ENCODE peak calls at places on chromosomes 16 and 17, in five cellular contexts. B is tibial nerve, J is stomach, Y is PC-9, A is tibial artery. U is an unnamed sample. For H3K4me1, the result is how much of the 10 kb centered on the place peaks cover.

GRCh38 chr16:31876955-31877828 is 3.6 kb downstream of the ZNF267 start:
- DNase-seq in A (no peak), B (no peak), J (no peak), Y (peak), U (no peak)

GRCh38 chr16:85479972-85480726 is 133.0 kb upstream of the GSE1 start:
- DNase-seq in A (no peak), Y (peak), B (no peak), J (peak), U (no peak)

GRCh38 chr16:3127745-3128144 is 7.1 kb upstream of the ZNF213 start:
- DNase-seq in A (no peak), Y (no peak), B (no peak), J (no peak), U (no peak)

GRCh38 chr17:79997004-79997673 is 38.5 kb downstream of the TBC1D16 start:
- DNase-seq in Y (no peak), B (no peak), J (no peak), A (no peak), U (no peak)

GRCh38 chr16:86868746-86869145 is 290.4 kb downstream of the FOXL1 start:
- DNase-seq in J (no peak), B (no peak), A (no peak), Y (no peak), U (peak)

GRCh38 chr17:19022747-19023146 is 18.2 kb upstream of the FAM83G start:
- DNase-seq in A (no peak), B (no peak), J (no peak), Y (no peak), U (peak)

GRCh38 chr16:17491140-17491662 is 20.4 kb upstream of the XYLT1 start:
- DNase-seq in J (no peak), B (no peak), Y (no peak), A (no peak), U (no peak)

GRCh38 chr17:40309031-40309937 is at the start of gene RARA:
- DNase-seq in A (no peak), B (peak), Y (peak), J (peak), U (no peak)

GRCh38 chr16:28872952-28873351 is 5.3 kb upstream of the ATP2A1 start:
- DNase-seq in J (no peak), A (no peak), Y (no peak), B (no peak), U (no peak)

GRCh38 chr17:36544049-36544319 is 735 bp upstream of the GGNBP2 start:
- DNase-seq in Y (peak), B (no peak), A (peak), J (peak), U (no peak)

GRCh38 chr17:74803971-74804370 is 27.8 kb upstream of the NAT9 start:
- DNase-seq in Y (no peak), B (no peak), A (no peak), J (no peak), U (no peak)

GRCh38 chr16:1461146-1461545 is 13.7 kb downstream of the CLCN7 start:
- DNase-seq in A (no peak), B (no peak), Y (no peak), J (no peak), U (no peak)

GRCh38 chr17:30716461-30717289 is 107.8 kb downstream of the CRLF3 start:
- DNase-seq in Y (no peak), B (no peak), J (no peak), A (peak), U (peak)

GRCh38 chr17:64262422-64263260 is at the start of gene TEX2:
- DNase-seq in B (peak), Y (no peak), J (peak), A (peak), U (peak)

GRCh38 chr17:17492085-17492484 is 4.1 kb downstream of the RASD1 start:
- DNase-seq in J (no peak), A (peak), Y (no peak), B (no peak), U (peak)

GRCh38 chr16:85584192-85584757 is 28.8 kb upstream of the GSE1 start:
- DNase-seq in J (no peak), Y (no peak), A (no peak), B (no peak), U (no peak)

DNA sequence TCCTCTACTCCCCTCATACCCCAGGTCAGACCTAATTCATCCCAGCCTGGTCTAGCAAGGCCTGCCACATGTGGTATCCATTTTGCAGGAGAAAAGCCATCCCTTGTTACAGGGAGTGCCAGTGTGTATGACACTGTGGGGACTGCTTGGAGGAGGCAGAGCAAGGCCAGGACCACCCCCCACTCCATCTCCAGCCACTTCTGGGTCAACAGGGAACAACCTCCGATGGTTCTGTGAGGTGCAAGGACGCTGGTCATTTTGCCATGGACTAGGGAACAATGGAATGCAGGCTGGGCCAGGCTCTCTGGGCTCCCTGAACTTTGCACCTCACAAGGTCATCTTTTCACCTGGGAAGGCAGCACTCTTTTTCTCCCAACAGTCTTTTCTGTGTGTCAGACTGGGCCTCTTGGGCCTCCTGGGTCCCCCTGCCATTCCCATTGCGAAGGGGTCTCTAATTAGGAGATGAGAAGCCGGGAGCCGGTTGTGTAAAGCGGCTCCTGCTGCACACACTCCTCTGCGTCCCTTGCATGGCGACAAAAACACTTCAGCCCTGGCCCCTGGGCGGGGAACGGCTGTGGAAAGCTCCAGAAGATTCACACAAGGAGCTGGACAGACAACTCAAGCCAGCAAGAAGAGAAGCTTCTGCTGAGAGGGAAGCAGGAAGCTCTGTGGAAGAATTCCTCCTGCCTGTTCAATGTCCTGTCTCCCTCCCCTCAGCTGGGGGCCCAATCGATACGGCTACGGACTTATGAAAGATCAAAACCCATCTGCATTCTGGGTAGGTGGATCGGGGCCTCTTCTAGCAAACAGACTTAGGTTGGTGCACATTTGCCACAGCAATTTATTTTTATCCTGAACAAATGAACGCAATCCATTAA is 38.5 kb upstream of the MTSS2 start:
- DNase-seq in B (no peak), Y (no peak), A (no peak), J (no peak), U (no peak)
- H3K4me3 ChIP-seq in B (no peak), Y (no peak), A (no peak), J (no peak), U (no peak)

DNA sequence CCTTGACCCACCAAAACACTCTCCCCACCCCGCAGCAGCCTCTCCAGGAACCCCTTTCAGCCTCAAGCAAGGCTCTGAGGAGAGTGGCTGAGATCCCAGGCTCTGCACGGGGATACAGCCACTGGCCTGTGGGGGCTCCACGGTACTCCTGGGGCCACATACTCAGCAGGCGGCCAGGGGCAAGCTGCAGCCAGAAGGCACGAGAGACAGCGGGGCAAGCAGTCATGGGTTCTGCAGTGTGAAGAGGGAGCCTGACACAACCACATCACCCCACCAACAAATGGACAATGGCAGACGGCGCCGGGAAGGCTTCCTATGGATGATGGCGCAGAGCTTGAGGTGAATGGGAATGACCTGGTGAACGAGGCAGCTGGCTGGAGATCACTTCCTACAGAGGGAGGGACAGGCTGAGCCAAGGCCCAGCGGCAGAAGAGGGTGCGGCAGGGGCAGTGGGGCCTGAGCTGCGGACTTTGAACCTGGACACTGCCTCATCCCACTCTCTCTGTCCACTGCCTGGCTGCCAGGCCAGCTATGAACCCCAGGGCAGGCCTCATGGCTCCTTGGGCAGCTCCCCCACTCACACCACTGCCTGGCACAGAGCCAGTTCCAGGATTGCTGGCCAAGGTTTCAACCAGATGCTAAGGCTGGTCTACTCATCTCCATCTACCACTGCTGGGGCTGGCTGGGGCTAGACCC is 10.8 kb upstream of the BCAR1 start:
- DNase-seq in B (no peak), A (peak), J (peak), Y (no peak), U (peak)
- H3K4me1 ChIP-seq in B (under half), A (half or more), J (half or more), Y (under half), U (under half)

GRCh38 chr16:53905028-53905427 is 201.1 kb downstream of the FTO start:
- DNase-seq in A (no peak), B (no peak), Y (no peak), J (no peak), U (no peak)
- H3K27ac ChIP-seq in A (no peak), B (no peak), Y (peak), J (no peak), U (no peak)

GRCh38 chr16:14088155-14088753 is 17.1 kb downstream of the MRTFB start:
- DNase-seq in B (no peak), J (no peak), A (no peak), Y (no peak), U (no peak)
- H3K4me3 ChIP-seq in B (no peak), J (no peak), A (no peak), Y (no peak), U (no peak)

GRCh38 chr16:67676516-67676915 is 9.9 kb downstream of the C16orf86 start:
- DNase-seq in Y (peak), J (no peak), A (no peak), B (no peak), U (no peak)
- H3K4me1 ChIP-seq in Y (under half), J (under half), A (under half), B (under half), U (under half)

GRCh38 chr17:42312035-42312284 is 23.7 kb downstream of the STAT5A start:
- DNase-seq in Y (no peak), B (no peak), A (no peak), J (no peak), U (no peak)

GRCh38 chr17:42309142-42309541 is 20.8 kb downstream of the STAT5A start:
- DNase-seq in Y (no peak), B (no peak), A (no peak), J (no peak), U (no peak)

GRCh38 chr17:42312285-42313130 is 24.2 kb downstream of the STAT5A start:
- DNase-seq in J (peak), Y (no peak), A (peak), B (peak), U (peak)

GRCh38 chr17:42311240-42312034 is 23.1 kb downstream of the STAT5A start:
- DNase-seq in A (peak), B (peak), J (peak), Y (no peak), U (peak)

DNA sequence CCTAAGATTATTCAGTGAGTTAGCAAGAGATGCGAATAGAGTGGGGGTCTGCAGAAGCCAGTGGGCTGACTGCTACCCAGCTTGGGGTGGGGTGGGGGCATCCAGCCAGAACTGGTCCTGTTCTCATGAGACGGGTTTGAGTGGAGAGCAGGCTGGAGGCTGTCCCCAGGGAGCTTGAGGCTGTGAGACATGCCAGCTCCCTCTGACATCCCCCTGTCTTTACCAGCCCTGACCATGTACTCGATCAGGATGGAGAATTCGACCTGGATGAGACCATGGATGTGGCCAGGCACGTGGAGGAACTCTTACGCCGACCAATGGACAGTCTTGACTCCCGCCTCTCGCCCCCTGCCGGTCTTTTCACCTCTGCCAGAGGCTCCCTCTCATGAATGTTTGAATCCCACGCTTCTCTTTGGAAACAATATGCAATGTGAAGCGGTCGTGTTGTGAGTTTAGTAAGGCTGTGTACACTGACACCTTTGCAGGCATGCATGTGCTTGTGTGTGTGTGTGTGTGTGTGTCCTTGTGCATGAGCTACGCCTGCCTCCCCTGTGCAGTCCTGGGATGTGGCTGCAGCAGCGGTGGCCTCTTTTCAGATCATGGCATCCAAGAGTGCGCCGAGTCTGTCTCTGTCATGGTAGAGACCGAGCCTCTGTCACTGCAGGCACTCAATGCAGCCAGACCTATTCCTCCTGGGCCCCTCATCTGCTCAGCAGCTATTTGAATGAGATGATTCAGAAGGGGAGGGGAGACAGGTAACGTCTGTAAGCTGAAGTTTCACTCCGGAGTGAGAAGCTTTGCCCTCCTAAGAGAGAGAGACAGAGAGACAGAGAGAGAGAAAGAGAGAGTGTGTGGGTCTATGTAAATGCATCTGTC is 22.2 kb downstream of the STAT5A start:
- DNase-seq in B (no peak), Y (no peak), A (no peak), J (no peak), U (no peak)
- H3K27ac ChIP-seq in B (peak), Y (no peak), A (peak), J (peak), U (no peak)

GRCh38 chr17:81713004-81713555 is 996 bp downstream of the SLC25A10 start:
- DNase-seq in A (no peak), J (no peak), B (no peak), Y (peak), U (peak)

GRCh38 chr17:81715107-81715871 is 3.2 kb downstream of the SLC25A10 start:
- DNase-seq in B (no peak), Y (no peak), A (no peak), J (no peak), U (no peak)

GRCh38 chr17:81712468-81713003 is 452 bp downstream of the SLC25A10 start:
- DNase-seq in Y (no peak), A (no peak), J (peak), B (no peak), U (no peak)

GRCh38 chr17:81714412-81715106 is 2.5 kb downstream of the SLC25A10 start:
- DNase-seq in Y (no peak), J (no peak), B (no peak), A (no peak), U (peak)

GRCh38 chr17:81713556-81714411 is 1.7 kb downstream of the SLC25A10 start:
- DNase-seq in Y (no peak), J (peak), B (no peak), A (no peak), U (no peak)
- H3K4me3 ChIP-seq in Y (peak), J (peak), B (peak), A (no peak), U (no peak)

GRCh38 chr17:72788950-72789585 is 303.4 kb downstream of the SLC39A11 start:
- DNase-seq in A (no peak), B (no peak), Y (no peak), J (no peak), U (no peak)
- H3K4me1 ChIP-seq in A (under half), B (under half), Y (under half), J (under half), U (under half)

GRCh38 chr17:57874434-57875108 is 24.7 kb upstream of the MRPS23 start:
- DNase-seq in J (no peak), Y (no peak), B (peak), A (peak), U (peak)

GRCh38 chr17:57876866-57877237 is 27.0 kb upstream of the MRPS23 start:
- DNase-seq in Y (no peak), A (no peak), J (no peak), B (no peak), U (no peak)

GRCh38 chr17:57874058-57874419 is 24.2 kb upstream of the MRPS23 start:
- DNase-seq in Y (no peak), B (no peak), J (no peak), A (no peak), U (no peak)

GRCh38 chr17:57876023-57876865 is 26.4 kb upstream of the MRPS23 start:
- DNase-seq in A (no peak), B (no peak), Y (no peak), J (no peak), U (no peak)

DNA sequence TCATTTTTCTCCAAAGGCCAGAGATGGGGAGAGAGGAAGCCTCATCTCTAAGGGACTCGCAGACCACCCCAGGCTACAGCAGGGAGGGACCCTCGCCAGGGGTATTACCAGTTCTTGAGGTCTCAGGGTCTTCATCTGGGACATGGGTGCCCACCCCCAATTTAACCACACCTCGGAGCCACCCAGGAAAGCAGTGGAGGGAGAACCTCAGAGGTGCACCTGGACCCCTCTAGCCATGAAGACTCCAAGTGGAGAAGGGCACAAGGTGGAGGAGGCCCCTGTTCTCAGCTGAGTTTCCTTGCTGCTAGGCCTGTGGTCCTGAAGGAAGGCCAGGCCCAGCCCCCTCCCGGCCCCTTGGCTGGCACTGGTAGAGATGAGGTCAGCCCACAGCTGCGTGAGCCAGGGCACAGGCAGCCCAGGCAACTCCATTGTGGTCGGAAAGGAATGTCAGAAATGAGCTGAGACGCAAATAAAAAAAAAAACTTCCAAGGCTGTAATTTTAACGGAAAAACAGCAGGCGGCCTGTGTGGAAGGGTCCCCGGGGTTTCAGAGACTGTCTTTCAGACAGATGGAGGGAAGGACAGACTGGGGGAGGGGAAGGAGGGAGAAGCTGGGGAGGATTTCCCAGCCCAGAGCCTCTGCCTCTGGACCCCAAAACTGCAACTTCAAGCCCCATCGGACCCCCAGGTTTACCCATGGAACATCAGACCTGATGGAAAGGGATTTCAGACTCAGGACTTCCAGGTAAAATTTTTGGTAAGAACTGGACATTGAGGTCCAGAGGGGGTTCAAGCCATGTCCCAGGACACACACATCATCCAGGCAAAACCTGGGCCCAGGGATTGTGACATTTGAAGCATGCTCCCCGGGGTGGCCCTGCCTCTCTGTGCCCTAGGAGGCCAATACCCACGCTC is 25.5 kb upstream of the MRPS23 start:
- DNase-seq in J (peak), Y (peak), A (peak), B (peak), U (peak)
- H3K27ac ChIP-seq in J (peak), Y (no peak), A (peak), B (peak), U (peak)

DNA sequence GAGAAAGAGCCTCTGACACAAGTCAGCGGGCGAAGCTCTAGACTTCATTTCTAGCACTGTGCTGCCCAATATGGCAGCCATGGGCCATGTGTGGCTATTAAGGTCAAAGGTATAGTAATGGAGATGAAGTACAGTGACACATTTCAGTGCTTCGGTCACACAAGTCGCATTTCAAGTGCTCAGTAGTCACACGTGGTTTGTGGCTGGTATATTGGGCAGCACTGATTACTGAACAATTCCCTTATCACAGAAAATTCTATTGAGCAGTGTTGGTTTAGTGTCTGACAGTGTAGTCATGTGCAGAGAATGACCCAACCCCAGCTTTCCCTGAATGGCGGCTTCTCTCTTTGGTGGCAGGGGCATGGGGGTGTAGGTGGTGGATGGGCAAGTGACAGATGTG is 84.9 kb upstream of the SDK2 start:
- DNase-seq in Y (no peak), A (no peak), B (no peak), J (no peak), U (no peak)
- H3K4me3 ChIP-seq in Y (no peak), A (no peak), B (no peak), J (no peak), U (no peak)

U was measured in aorta.